ENCODE peak calls at places on chromosomes 11 and 22, in eight cellular contexts. Z is CD4-positive, alpha-beta memory T cell; X is adipocyte; M is NCI-H1417; U is activated naive CD4-positive, alpha-beta T cell treated with Interleukin-2 at 50 U/mL for 16 hours; Q is NCI-H1092 treated with DMSO at 0.1 percent for 48 hours; Y is H9; K is stromal cell of bone marrow. I is an unnamed sample.
A peak's percentile ranks its signal among the peaks of the same experiment; 100 is the strongest.

GRCh38 chr11:12111482-12112149 is 1.2 kb downstream of the MICAL2 start:
- DNase-seq in U (no peak), Q (no peak), Z (no peak), X (peak; percentile 43), Y (no peak), M (peak; percentile 33), K (no peak), I (no peak)

GRCh38 chr22:46421272-46421671 is 85.8 kb downstream of the TRMU start:
- DNase-seq in X (no peak), K (no peak), U (peak; percentile 12), Z (no peak), M (no peak), Y (no peak), Q (no peak), I (no peak)

GRCh38 chr22:24066260-24066659 is 55.2 kb downstream of the CABIN1 start:
- DNase-seq in Y (no peak), U (no peak), K (no peak), Z (no peak), M (no peak), X (no peak), Q (no peak), I (no peak)

GRCh38 chr11:12434255-12434654 is 56.9 kb downstream of the PARVA start:
- DNase-seq in M (no peak), X (peak; percentile 57), Y (no peak), Z (no peak), Q (no peak), K (no peak), U (no peak), I (no peak)

GRCh38 chr11:6388747-6389146 is 1.5 kb upstream of the SMPD1 start:
- DNase-seq in Y (no peak), U (no peak), X (no peak), K (no peak), Z (no peak), Q (no peak), M (peak; percentile 21), I (no peak)

GRCh38 chr11:121898913-121899312 is 217.1 kb downstream of the BLID start:
- DNase-seq in K (no peak), Q (no peak), Z (no peak), U (no peak), M (no peak), X (no peak), Y (no peak), I (no peak)

GRCh38 chr11:65298131-65298535 is 16.5 kb upstream of the CDC42EP2 start:
- DNase-seq in X (peak; percentile 39), M (no peak), Y (no peak), Q (no peak), Z (no peak), K (no peak), U (no peak), I (peak; percentile 76)

GRCh38 chr11:22802861-22803260 is 26.7 kb downstream of the SVIP start:
- DNase-seq in Z (no peak), M (no peak), K (no peak), Q (no peak), Y (no peak), U (no peak), X (no peak), I (peak; percentile 13)

GRCh38 chr11:19774817-19775600 is 62.4 kb downstream of the NAV2 start:
- DNase-seq in Q (no peak), M (no peak), X (no peak), Y (no peak), K (no peak), Z (no peak), U (no peak), I (no peak)

GRCh38 chr11:47616726-47617416 is 22.7 kb upstream of the C1QTNF4 start:
- DNase-seq in Y (peak; percentile 45), Z (no peak), X (peak; percentile 90), K (peak; percentile 78), M (no peak), U (peak; percentile 7), Q (peak; percentile 37), I (peak; percentile 75)

GRCh38 chr11:119107538-119108150 is 500 bp downstream of the C2CD2L start:
- DNase-seq in M (no peak), Q (no peak), U (no peak), K (no peak), X (peak; percentile 52), Y (no peak), Z (no peak), I (no peak)

GRCh38 chr11:1371377-1371776 is 18.4 kb upstream of the BRSK2 start:
- DNase-seq in Q (no peak), M (no peak), K (no peak), U (no peak), X (no peak), Y (no peak), Z (no peak), I (no peak)

GRCh38 chr11:80227915-80228314 is 787.1 kb upstream of the TENM4 start:
- DNase-seq in Y (no peak), Q (no peak), K (no peak), Z (no peak), U (no peak), X (no peak), M (no peak), I (no peak)

GRCh38 chr11:19320764-19321163 is 80.0 kb upstream of the E2F8 start:
- DNase-seq in M (no peak), Y (no peak), X (no peak), U (no peak), Z (no peak), Q (no peak), K (peak; percentile 40), I (no peak)

GRCh38 chr11:65340226-65340625 is 6.6 kb downstream of the DPF2 start:
- DNase-seq in X (no peak), Y (no peak), U (no peak), Q (no peak), M (no peak), K (no peak), Z (no peak), I (no peak)

GRCh38 chr22:20324139-20324516 is 4.3 kb upstream of the DGCR6L start:
- DNase-seq in Q (no peak), U (peak; percentile 47), M (no peak), Y (peak; percentile 14), X (no peak), K (peak; percentile 39), Z (peak; percentile 26), I (no peak)